ENCODE peak calls at places on chromosome 21, in six cellular contexts. F is nephron progenitor cell, I is fibroblast of mammary gland, J is M059J, B is HFFc6, L is heart left ventricle. C is an unnamed sample.
A peak's percentile ranks its signal among the peaks of the same experiment; 100 is the strongest.

GRCh38 chr21:45995686-45996179 is 14.2 kb downstream of the COL6A1 start:
- DNase-seq in B (no peak), L (peak; percentile 40), I (peak; percentile 59), F (no peak), J (peak; percentile 45), C (no peak)

GRCh38 chr21:14403681-14404318 is 20.9 kb upstream of the HSPA13 start:
- DNase-seq in L (no peak), I (peak; percentile 45), J (peak; percentile 34), F (no peak), B (peak; percentile 19), C (peak; percentile 15)

GRCh38 chr21:30340714-30341573 is 3.5 kb upstream of the KRTAP27-1 start:
- DNase-seq in J (peak; percentile 8), I (peak; percentile 47), L (no peak), B (peak; percentile 0), F (peak; percentile 57), C (no peak)

GRCh38 chr21:46220847-46221246 is 7.7 kb downstream of the LSS start:
- DNase-seq in F (no peak), B (no peak), I (no peak), J (no peak), L (no peak), C (no peak)

GRCh38 chr21:35190201-35190701 is 141.1 kb upstream of the RUNX1 start:
- DNase-seq in I (peak; percentile 82), L (no peak), F (no peak), B (no peak), J (peak; percentile 91), C (no peak)

GRCh38 chr21:18384771-18385170 is 18.8 kb downstream of the TMPRSS15 start:
- DNase-seq in F (no peak), I (peak; percentile 15), L (no peak), J (peak; percentile 3), B (no peak), C (no peak)

GRCh38 chr21:43306911-43307676 is 119.8 kb downstream of the SIK1 start:
- DNase-seq in J (peak; percentile 96), B (peak; percentile 56), L (peak; percentile 61), F (no peak), I (peak; percentile 25), C (no peak)

GRCh38 chr21:46393941-46394818 is 64.5 kb upstream of the DIP2A start:
- DNase-seq in B (no peak), L (peak; percentile 31), I (no peak), J (no peak), F (no peak), C (no peak)

GRCh38 chr21:43867936-43868335 is 2.9 kb downstream of the AGPAT3 start:
- DNase-seq in F (no peak), B (no peak), I (no peak), J (no peak), L (no peak), C (no peak)

GRCh38 chr21:25329227-25329626 is 278.1 kb downstream of the MRPL39 start:
- DNase-seq in F (no peak), J (peak; percentile 90), B (peak; percentile 83), I (peak; percentile 93), L (no peak), C (no peak)

GRCh38 chr21:30714946-30715345 is 3.6 kb downstream of the KRTAP21-3 start:
- DNase-seq in F (no peak), J (no peak), I (no peak), B (no peak), L (no peak), C (no peak)

GRCh38 chr21:42503711-42504110 is 7.7 kb upstream of the RSPH1 start:
- DNase-seq in L (no peak), J (no peak), B (no peak), I (no peak), F (no peak), C (no peak)

GRCh38 chr21:34996304-34997081 is 52.6 kb downstream of the RUNX1 start:
- DNase-seq in L (no peak), I (peak; percentile 87), F (no peak), J (no peak), B (peak; percentile 30), C (no peak)

GRCh38 chr21:33024278-33025103 is 1.2 kb upstream of the OLIG2 start:
- DNase-seq in B (no peak), F (no peak), J (no peak), I (no peak), L (no peak), C (no peak)

GRCh38 chr21:31132574-31133242 is 94.4 kb upstream of the KRTAP19-8 start:
- DNase-seq in J (peak; percentile 2), L (no peak), F (no peak), B (no peak), I (peak; percentile 11), C (no peak)

GRCh38 chr21:14088391-14088790 is 122.4 kb downstream of the LIPI start:
- DNase-seq in J (no peak), L (no peak), I (no peak), B (no peak), F (no peak), C (no peak)

GRCh38 chr21:41211041-41211426 is 43.1 kb downstream of the BACE2 start:
- DNase-seq in L (no peak), B (no peak), F (no peak), J (no peak), I (no peak), C (no peak)

GRCh38 chr21:26288033-26288432 is 117.5 kb upstream of the APP start:
- DNase-seq in J (no peak), B (no peak), F (no peak), I (no peak), L (no peak), C (no peak)

GRCh38 chr21:43959231-43960041 is 52.7 kb upstream of the TRAPPC10 start:
- DNase-seq in F (no peak), L (no peak), I (no peak), J (no peak), B (no peak), C (peak; percentile 33)

GRCh38 chr21:29318354-29318753 is 19.6 kb downstream of the BACH1 start:
- DNase-seq in I (peak; percentile 35), L (no peak), B (no peak), J (no peak), F (no peak), C (no peak)

GRCh38 chr21:45540601-45540970 is 1.7 kb downstream of the SLC19A1 start:
- DNase-seq in F (no peak), B (no peak), J (no peak), I (no peak), L (peak; percentile 33), C (no peak)

GRCh38 chr21:42424848-42425602 is 21.3 kb downstream of the UBASH3A start:
- DNase-seq in I (no peak), J (no peak), B (no peak), L (no peak), F (no peak), C (no peak)

GRCh38 chr21:42527489-42528158 is 14.0 kb downstream of the SLC37A1 start:
- DNase-seq in F (no peak), J (no peak), B (no peak), I (no peak), L (no peak), C (no peak)

GRCh38 chr21:36282568-36283230 is 37.3 kb upstream of the MORC3 start:
- DNase-seq in L (no peak), I (peak; percentile 28), J (peak; percentile 91), B (peak; percentile 18), F (no peak), C (no peak)

GRCh38 chr21:31531967-31532366 is 127.5 kb upstream of the SOD1 start:
- DNase-seq in I (no peak), F (no peak), L (no peak), B (no peak), J (no peak), C (no peak)

GRCh38 chr21:38875694-38876492 is 70.2 kb downstream of the ETS2 start:
- DNase-seq in J (peak; percentile 73), B (no peak), F (no peak), L (no peak), I (peak; percentile 79), C (no peak)

GRCh38 chr21:36080386-36080785 is 10.6 kb downstream of the CBR1 start:
- DNase-seq in J (no peak), L (no peak), F (no peak), I (no peak), B (no peak), C (no peak)

GRCh38 chr21:44814498-44815023 is 3.3 kb downstream of the SUMO3 start:
- DNase-seq in B (no peak), F (no peak), L (no peak), J (no peak), I (peak; percentile 42), C (no peak)

GRCh38 chr21:43903451-43904091 is 38.5 kb downstream of the AGPAT3 start:
- DNase-seq in J (no peak), I (no peak), L (no peak), B (no peak), F (no peak), C (peak; percentile 37)

GRCh38 chr21:45209046-45209445 is 78.6 kb downstream of the POFUT2 start:
- DNase-seq in B (peak; percentile 33), J (peak; percentile 75), L (no peak), F (no peak), I (peak; percentile 77), C (no peak)

GRCh38 chr21:27248791-27249190 is 281.9 kb upstream of the ADAMTS5 start:
- DNase-seq in I (peak; percentile 59), F (no peak), J (peak; percentile 65), B (no peak), L (no peak), C (no peak)

GRCh38 chr21:27300770-27301169 is 333.9 kb upstream of the ADAMTS5 start:
- DNase-seq in L (no peak), F (no peak), I (peak; percentile 82), J (no peak), B (peak; percentile 56), C (no peak)

GRCh38 chr21:16532841-16533240 is 803.1 kb downstream of the USP25 start:
- DNase-seq in B (peak; percentile 33), I (peak; percentile 81), L (no peak), F (no peak), J (peak; percentile 48), C (no peak)

C was measured in cerebellum.